ENCODE peak calls at places on chromosomes 2 and 18, in eight cellular contexts. K is sigmoid colon; U is body of pancreas; Z is cardiac muscle cell; F is Peyer's patch; L is tibial nerve; J is effector memory CD4-positive, alpha-beta T cell; B is osteoblast. E is an unnamed sample. For H3K4me1 and H3K27me3, the result is how much of the 10 kb centered on the place peaks cover.

GRCh38 chr2:206971805-206972204 is 32.5 kb downstream of the CPO start:
- DNase-seq in K (peak), U (peak), Z (peak), F (no peak), L (peak), J (no peak), B (no peak), E (peak)

GRCh38 chr2:233563663-233564430 is 2.7 kb downstream of the USP40 start:
- DNase-seq in K (no peak), U (no peak), Z (no peak), F (no peak), L (no peak), J (no peak), B (no peak), E (peak)

GRCh38 chr2:45980161-45980852 is 316.9 kb upstream of the EPAS1 start:
- DNase-seq in K (peak), U (no peak), Z (no peak), F (no peak), L (no peak), J (no peak), B (no peak), E (no peak)

GRCh38 chr2:74096061-74096460 is 51.7 kb downstream of the BOLA3 start:
- DNase-seq in K (no peak), U (no peak), Z (no peak), F (no peak), L (no peak), J (no peak), B (peak), E (no peak)

GRCh38 chr18:61900504-61901281 is 7.9 kb upstream of the RNF152 start:
- DNase-seq in K (no peak), U (no peak), Z (no peak), F (no peak), L (no peak), J (no peak), B (no peak), E (no peak)

GRCh38 chr18:58900015-58900649 is 35.5 kb downstream of the ZNF532 start:
- DNase-seq in K (no peak), U (no peak), Z (peak), F (no peak), L (no peak), J (no peak), B (no peak), E (no peak)

GRCh38 chr2:64963719-64964118 is 25.5 kb upstream of the SLC1A4 start:
- DNase-seq in K (no peak), U (no peak), Z (no peak), F (no peak), L (no peak), J (no peak), B (no peak), E (no peak)

GRCh38 chr2:226483745-226484619 is 315.6 kb downstream of the IRS1 start:
- DNase-seq in K (no peak), U (no peak), Z (peak), F (no peak), L (no peak), J (no peak), B (peak), E (no peak)

GRCh38 chr2:175187378-175187777 is 5.9 kb upstream of the ATP5MC3 start:
- DNase-seq in K (no peak), U (no peak), Z (peak), F (no peak), L (no peak), J (no peak), B (no peak), E (no peak)

GRCh38 chr2:217444509-217444908 is 558.3 kb downstream of the TNS1 start:
- DNase-seq in K (no peak), U (no peak), Z (no peak), F (no peak), L (no peak), J (no peak), B (no peak), E (no peak)

GRCh38 chr18:25974630-25975077 is 115.8 kb downstream of the SS18 start:
- DNase-seq in K (no peak), U (no peak), Z (no peak), F (no peak), L (no peak), J (no peak), B (no peak), E (no peak)

GRCh38 chr2:156955701-156956100 is 301.8 kb upstream of the GALNT5 start:
- DNase-seq in K (no peak), U (no peak), Z (no peak), F (no peak), L (no peak), J (no peak), B (no peak), E (no peak)

GRCh38 chr18:11512096-11513030 is 97.0 kb upstream of the SLC35G4 start:
- DNase-seq in K (no peak), U (no peak), Z (peak), F (no peak), L (no peak), J (no peak), B (no peak), E (no peak)

GRCh38 chr2:162297925-162298552 is 20.4 kb downstream of the IFIH1 start:
- DNase-seq in K (peak), U (peak), Z (peak), F (no peak), L (peak), J (no peak), B (no peak), E (no peak)

GRCh38 chr2:85771486-85771885 is 17.7 kb downstream of the ATOH8 start:
- DNase-seq in K (no peak), U (no peak), Z (no peak), F (no peak), L (no peak), J (no peak), B (peak), E (no peak)
- H3K4me3 ChIP-seq in K (peak), U (no peak), Z (no peak), F (no peak), L (no peak), J (no peak), B (no peak), E (peak)

DNA sequence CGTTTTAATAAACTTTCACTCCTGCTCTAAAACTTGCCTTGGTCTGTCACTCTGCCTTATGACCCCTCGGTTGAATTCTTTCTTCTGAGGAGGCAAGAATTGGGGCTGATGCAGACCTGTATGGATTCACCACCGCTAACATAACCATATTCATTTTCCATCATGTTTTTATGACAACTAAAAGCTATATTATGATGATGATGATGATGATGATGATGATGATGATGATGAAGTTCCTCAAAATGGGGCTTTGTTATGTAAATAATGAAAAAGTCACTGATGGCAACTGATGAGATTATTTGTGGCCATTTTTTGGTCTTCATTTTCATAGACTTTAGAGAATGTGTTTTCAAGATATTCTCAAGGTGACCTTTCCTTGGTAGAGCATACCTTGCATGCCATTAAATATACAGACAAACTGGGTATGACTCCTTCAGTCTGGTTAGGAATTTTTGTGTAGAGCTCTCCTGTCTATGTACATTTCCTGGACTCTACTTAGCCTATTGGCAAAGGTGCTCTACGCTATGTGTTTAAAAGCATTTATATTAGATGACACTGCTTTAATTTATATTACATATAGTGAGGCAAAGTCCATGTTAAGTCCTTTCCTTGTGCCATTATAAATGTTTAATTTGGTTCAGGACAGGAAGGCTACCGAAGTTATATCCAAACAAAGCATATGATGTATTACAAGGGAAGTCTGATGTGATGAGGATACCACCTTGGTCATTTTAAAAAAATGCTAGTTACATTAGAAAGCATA is 117.6 kb upstream of the RAB27B start:
- DNase-seq in K (no peak), U (no peak), Z (no peak), F (no peak), L (no peak), J (no peak), B (no peak), E (no peak)
- H3K4me1 ChIP-seq in K (under half), U (under half), Z (under half), F (under half), L (under half), J (under half), B (under half), E (under half)

DNA sequence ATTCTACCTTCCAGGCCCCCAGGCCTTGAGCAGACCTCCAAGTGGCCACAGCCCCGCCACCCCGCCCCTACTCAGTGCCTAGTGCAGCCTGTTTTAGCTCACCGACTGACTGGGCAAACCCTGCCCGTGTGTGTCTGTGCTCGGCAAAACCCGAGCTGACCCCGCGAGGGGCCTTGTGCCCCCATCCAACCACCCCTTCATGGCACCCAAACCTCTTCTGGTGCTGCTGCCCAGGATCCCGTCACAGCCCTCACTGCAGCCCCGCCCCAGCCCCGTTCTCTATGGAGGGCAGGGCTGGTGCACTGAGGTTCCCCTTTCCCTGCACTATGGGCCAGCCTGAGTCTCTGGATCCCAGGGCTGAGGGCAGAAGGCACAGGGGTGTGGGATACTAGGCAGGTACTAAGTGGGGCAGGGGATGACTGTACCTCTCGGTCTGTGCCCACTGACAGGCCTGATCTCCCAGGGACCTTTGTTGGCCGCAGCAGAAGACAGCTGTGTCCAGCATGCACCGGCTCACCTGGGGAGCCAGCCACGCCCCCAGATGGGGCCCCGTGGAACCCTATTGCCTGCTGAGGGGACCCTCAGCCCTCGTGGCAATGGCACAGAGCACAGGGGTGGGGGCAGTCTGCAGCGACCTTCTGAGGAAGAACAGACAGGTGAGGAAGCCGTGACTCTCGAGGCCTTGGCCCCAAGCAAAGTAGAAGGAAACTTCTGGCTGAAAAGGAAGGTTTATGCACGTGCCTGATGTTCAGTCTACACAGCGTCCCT is 69.9 kb upstream of the OTOS start:
- DNase-seq in K (peak), U (no peak), Z (no peak), F (no peak), L (no peak), J (no peak), B (peak), E (no peak)
- H3K27me3 ChIP-seq in K (under half), U (under half), Z (under half), F (under half), L (under half), J (under half), B (under half), E (under half)

GRCh38 chr2:10740226-10740625 is 18.8 kb downstream of the ATP6V1C2 start:
- DNase-seq in K (no peak), U (no peak), Z (peak), F (no peak), L (no peak), J (no peak), B (no peak), E (no peak)
- H3K4me3 ChIP-seq in K (no peak), U (no peak), Z (no peak), F (no peak), L (no peak), J (no peak), B (no peak), E (no peak)

DNA sequence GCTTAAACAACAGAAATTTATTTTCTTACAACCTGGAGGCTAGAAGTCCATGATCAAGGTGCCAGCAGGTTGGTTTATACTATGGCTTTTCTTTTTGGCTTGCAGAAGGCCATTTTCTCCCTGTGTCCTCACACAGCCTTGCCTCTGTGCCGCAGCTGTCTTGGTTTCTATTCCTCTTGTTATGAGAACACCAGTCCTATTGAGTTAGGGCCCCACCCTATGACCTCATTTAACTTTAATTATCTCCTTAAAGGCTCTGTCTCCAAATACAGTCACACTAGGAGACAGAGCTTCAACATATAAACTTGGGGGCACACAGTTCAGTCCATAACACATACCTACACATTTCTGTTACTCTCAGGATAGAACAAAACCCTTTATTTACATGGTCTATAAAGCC is 17.3 kb upstream of the RHOB start:
- DNase-seq in K (no peak), U (no peak), Z (no peak), F (no peak), L (peak), J (no peak), B (no peak), E (no peak)
- H3K4me1 ChIP-seq in K (under half), U (under half), Z (under half), F (under half), L (under half), J (under half), B (under half), E (under half)

DNA sequence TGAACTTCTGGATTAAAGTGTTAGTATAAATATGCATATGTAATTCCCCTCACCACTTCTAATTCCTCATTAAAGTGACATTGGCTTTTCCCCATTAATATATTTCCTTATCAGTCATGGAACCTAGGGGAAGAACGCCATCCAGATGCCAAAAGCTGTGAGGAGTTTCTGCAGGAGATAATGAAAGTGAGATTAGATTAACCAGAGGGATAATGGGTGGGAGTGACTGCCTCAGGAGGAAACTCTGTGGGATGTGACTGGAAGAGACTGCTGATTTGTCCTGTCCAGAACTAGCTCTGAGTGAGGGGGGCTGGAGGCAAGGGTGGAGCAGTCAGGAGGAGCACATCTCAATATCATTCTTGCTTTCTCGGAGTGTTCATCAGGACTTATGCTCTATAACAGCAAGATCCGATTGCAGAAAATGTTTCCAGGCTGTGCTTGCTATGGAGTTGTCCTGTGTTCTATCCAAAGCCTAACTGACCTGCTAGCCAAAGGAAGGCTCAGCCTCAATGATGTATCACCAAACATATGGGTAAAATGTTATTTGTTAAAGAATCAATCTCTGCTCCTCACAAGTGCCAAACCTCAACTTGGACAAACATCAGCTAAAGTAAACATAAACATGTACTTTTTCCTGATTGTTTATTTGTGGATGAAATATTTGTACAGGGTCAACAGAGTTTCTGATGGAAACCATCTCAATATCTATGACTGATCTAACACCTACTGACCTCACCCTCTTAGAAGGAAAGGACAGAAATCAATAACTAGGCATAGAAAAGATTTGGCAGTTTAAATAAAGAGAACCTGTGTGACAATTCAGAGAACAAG is 118.5 kb downstream of the ASXL3 start:
- DNase-seq in K (no peak), U (no peak), Z (no peak), F (no peak), L (no peak), J (no peak), B (no peak), E (no peak)
- H3K27me3 ChIP-seq in K (under half), U (under half), Z (under half), F (under half), L (under half), J (under half), B (under half), E (under half)

GRCh38 chr2:187580462-187581124 is 26.4 kb upstream of the TFPI start:
- DNase-seq in K (no peak), U (no peak), Z (peak), F (no peak), L (no peak), J (no peak), B (peak), E (no peak)
- H3K4me3 ChIP-seq in K (peak), U (no peak), Z (no peak), F (peak), L (peak), J (no peak), B (peak), E (no peak)

DNA sequence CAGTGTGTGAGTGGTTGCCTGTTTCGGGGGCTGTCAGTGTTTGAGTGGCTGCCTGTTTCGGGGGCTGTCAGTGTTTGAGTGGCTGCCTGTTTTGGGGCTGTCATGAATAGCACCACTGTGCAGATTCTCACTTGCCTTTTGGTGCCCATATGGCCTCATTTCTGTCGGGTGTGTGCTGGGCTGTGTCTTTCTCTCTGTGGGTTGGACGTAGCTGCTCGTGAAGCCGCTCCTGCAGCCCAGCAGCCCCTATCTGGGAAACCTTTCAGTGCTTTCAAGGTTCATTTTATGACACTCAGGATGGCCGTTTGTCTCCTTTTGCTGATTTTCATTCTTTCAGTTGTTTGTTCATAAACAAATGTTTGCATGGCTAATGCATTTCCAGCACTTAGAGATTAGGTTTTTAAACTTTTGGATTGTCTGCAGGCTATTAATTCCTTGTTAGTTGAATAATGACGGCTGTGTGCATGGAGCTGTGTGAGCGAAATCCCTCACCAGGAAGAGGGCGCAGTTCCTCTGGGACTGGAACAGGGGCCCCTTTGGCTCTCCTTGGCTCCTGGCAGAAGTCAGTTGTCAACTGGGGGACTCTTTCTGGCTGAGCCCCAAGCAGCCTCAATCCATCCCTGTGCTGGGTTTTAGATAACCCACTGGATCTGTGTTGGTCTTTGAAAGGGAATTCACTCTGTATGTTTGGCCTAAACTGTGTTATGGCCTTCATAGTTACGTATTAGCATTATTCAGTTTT is 10.8 kb downstream of the AGAP1 start:
- DNase-seq in K (no peak), U (no peak), Z (no peak), F (no peak), L (no peak), J (no peak), B (no peak), E (no peak)
- H3K4me1 ChIP-seq in K (under half), U (under half), Z (half or more), F (under half), L (under half), J (under half), B (under half), E (half or more)

GRCh38 chr18:47265197-47265596 is 13.7 kb upstream of the SKOR2 start:
- DNase-seq in K (no peak), U (no peak), Z (peak), F (no peak), L (no peak), J (no peak), B (no peak), E (no peak)
- H3K27me3 ChIP-seq in K (under half), U (under half), Z (half or more), F (under half), L (half or more), J (under half), B (under half), E (under half)

E was measured in upper lobe of left lung.